ENCODE peak calls at places on chromosomes 4 and X, in four cellular contexts. One of them, this sample, is unnamed. For H3K4me1, the result is how much of the 10 kb centered on the place peaks cover.

GRCh38 chr4:140372607-140373327 is 679 bp upstream of the SCOC start:
- DNase-seq in endodermal cell: peak
- DNase-seq in tibial nerve: no peak
- DNase-seq in stomach: no peak
- DNase-seq in this sample: no peak

GRCh38 chr4:53075162-53075785 is 213.2 kb downstream of the RASL11B start:
- DNase-seq in endodermal cell: no peak
- DNase-seq in stomach: no peak
- DNase-seq in tibial nerve: no peak
- DNase-seq in this sample: no peak

GRCh38 chr4:80173387-80173786 is 23.9 kb upstream of the PRDM8 start:
- DNase-seq in stomach: no peak
- DNase-seq in endodermal cell: no peak
- DNase-seq in tibial nerve: no peak
- DNase-seq in this sample: no peak

GRCh38 chr4:120902925-120903324 is 19.6 kb downstream of the PRDM5 start:
- DNase-seq in stomach: no peak
- DNase-seq in tibial nerve: no peak
- DNase-seq in endodermal cell: no peak
- DNase-seq in this sample: no peak

GRCh38 chrX:47637546-47638195 is 7.9 kb upstream of the CFP start:
- DNase-seq in endodermal cell: peak
- DNase-seq in tibial nerve: no peak
- DNase-seq in stomach: peak
- DNase-seq in this sample: no peak

GRCh38 chrX:22800806-22801205 is 199.0 kb upstream of the DDX53 start:
- DNase-seq in endodermal cell: no peak
- DNase-seq in stomach: no peak
- DNase-seq in tibial nerve: no peak
- DNase-seq in this sample: no peak

GRCh38 chr4:8015512-8015911 is 75.9 kb upstream of the AFAP1 start:
- DNase-seq in endodermal cell: no peak
- DNase-seq in stomach: no peak
- DNase-seq in tibial nerve: peak
- DNase-seq in this sample: no peak

GRCh38 chr4:107689912-107690587 is 30.0 kb downstream of the PAPSS1 start:
- DNase-seq in tibial nerve: no peak
- DNase-seq in endodermal cell: no peak
- DNase-seq in stomach: no peak
- DNase-seq in this sample: no peak

GRCh38 chr4:184854673-184855072 is 28.9 kb upstream of the ACSL1 start:
- DNase-seq in tibial nerve: peak
- DNase-seq in stomach: no peak
- DNase-seq in endodermal cell: no peak
- DNase-seq in this sample: no peak

GRCh38 chr4:103074039-103074438 is 2.5 kb downstream of the SLC9B2 start:
- DNase-seq in tibial nerve: no peak
- DNase-seq in endodermal cell: no peak
- DNase-seq in stomach: no peak
- DNase-seq in this sample: no peak

GRCh38 chr4:153789741-153790651 is 1.1 kb upstream of the SFRP2 start:
- DNase-seq in tibial nerve: peak
- DNase-seq in endodermal cell: peak
- DNase-seq in stomach: no peak
- DNase-seq in this sample: no peak

GRCh38 chr4:158895797-158896442 is 127.1 kb downstream of the FNIP2 start:
- DNase-seq in endodermal cell: peak
- DNase-seq in stomach: peak
- DNase-seq in tibial nerve: no peak
- DNase-seq in this sample: no peak

GRCh38 chrX:87732133-87732532 is 214.5 kb downstream of the KLHL4 start:
- DNase-seq in tibial nerve: no peak
- DNase-seq in stomach: no peak
- DNase-seq in endodermal cell: no peak
- DNase-seq in this sample: no peak

GRCh38 chrX:73876897-73877296 is 313.9 kb downstream of the CHIC1 start:
- DNase-seq in endodermal cell: no peak
- DNase-seq in tibial nerve: no peak
- DNase-seq in stomach: no peak
- DNase-seq in this sample: no peak

GRCh38 chr4:187663076-187663475 is 332.5 kb upstream of the ZFP42 start:
- DNase-seq in tibial nerve: no peak
- DNase-seq in endodermal cell: no peak
- DNase-seq in stomach: no peak
- DNase-seq in this sample: no peak

GRCh38 chr4:47462799-47463234 is 685 bp downstream of the COMMD8 start:
- DNase-seq in stomach: no peak
- DNase-seq in tibial nerve: no peak
- DNase-seq in endodermal cell: no peak
- DNase-seq in this sample: no peak

GRCh38 chrX:38860106-38861013 is 59.1 kb downstream of the MID1IP1 start:
- DNase-seq in tibial nerve: no peak
- DNase-seq in endodermal cell: no peak
- DNase-seq in stomach: no peak
- DNase-seq in this sample: no peak

GRCh38 chr4:175435437-175435836 is 376.6 kb downstream of the GPM6A start:
- DNase-seq in stomach: no peak
- DNase-seq in tibial nerve: no peak
- DNase-seq in endodermal cell: no peak
- DNase-seq in this sample: no peak

GRCh38 chrX:134990475-134991473 is at the start of gene SMIM10:
- DNase-seq in stomach: peak
- DNase-seq in endodermal cell: peak
- DNase-seq in tibial nerve: peak
- DNase-seq in this sample: no peak

GRCh38 chrX:49754238-49754857 is 58.6 kb upstream of the PAGE1 start:
- DNase-seq in stomach: peak
- DNase-seq in tibial nerve: peak
- DNase-seq in endodermal cell: peak
- DNase-seq in this sample: no peak

GRCh38 chr4:46999584-46999983 is 6.2 kb upstream of the GABRA4 start:
- DNase-seq in tibial nerve: no peak
- DNase-seq in endodermal cell: no peak
- DNase-seq in stomach: no peak
- DNase-seq in this sample: no peak

GRCh38 chr4:128385683-128386304 is 98.2 kb upstream of the PGRMC2 start:
- DNase-seq in tibial nerve: no peak
- DNase-seq in stomach: no peak
- DNase-seq in endodermal cell: no peak
- DNase-seq in this sample: no peak

GRCh38 chr4:114364857-114365256 is 233.8 kb upstream of the UGT8 start:
- DNase-seq in tibial nerve: no peak
- DNase-seq in stomach: no peak
- DNase-seq in endodermal cell: peak
- DNase-seq in this sample: no peak

GRCh38 chr4:6938237-6938636 is 28.6 kb downstream of the TBC1D14 start:
- DNase-seq in tibial nerve: no peak
- DNase-seq in stomach: no peak
- DNase-seq in endodermal cell: no peak
- DNase-seq in this sample: no peak

GRCh38 chr4:162497564-162498167 is 333.9 kb upstream of the FSTL5 start:
- DNase-seq in stomach: no peak
- DNase-seq in tibial nerve: no peak
- DNase-seq in endodermal cell: no peak
- DNase-seq in this sample: no peak

DNA sequence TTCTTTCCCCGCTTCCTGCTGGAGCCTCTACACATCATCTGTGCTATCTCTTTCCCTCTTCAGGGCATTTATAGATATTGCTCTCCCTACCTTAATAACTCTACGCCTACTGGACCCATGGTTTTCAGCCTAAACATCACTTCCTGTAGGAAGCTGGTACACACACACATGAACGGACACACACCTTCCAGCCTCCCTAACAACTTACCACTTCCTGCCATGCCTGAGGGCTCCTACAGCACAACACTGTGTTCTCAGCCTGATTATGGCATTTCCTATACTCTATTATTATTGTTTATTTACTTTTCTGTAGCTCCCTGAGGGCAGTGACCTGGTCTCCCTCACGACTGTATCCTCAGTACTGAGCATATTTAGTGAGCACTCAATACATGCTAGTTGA is 163.6 kb upstream of the MAP3K15 start:
- DNase-seq in endodermal cell: no peak
- DNase-seq in stomach: no peak
- DNase-seq in tibial nerve: no peak
- DNase-seq in this sample: no peak
- H3K4me1 ChIP-seq in endodermal cell: under half
- H3K4me1 ChIP-seq in stomach: under half
- H3K4me1 ChIP-seq in tibial nerve: under half
- H3K4me1 ChIP-seq in this sample: under half

DNA sequence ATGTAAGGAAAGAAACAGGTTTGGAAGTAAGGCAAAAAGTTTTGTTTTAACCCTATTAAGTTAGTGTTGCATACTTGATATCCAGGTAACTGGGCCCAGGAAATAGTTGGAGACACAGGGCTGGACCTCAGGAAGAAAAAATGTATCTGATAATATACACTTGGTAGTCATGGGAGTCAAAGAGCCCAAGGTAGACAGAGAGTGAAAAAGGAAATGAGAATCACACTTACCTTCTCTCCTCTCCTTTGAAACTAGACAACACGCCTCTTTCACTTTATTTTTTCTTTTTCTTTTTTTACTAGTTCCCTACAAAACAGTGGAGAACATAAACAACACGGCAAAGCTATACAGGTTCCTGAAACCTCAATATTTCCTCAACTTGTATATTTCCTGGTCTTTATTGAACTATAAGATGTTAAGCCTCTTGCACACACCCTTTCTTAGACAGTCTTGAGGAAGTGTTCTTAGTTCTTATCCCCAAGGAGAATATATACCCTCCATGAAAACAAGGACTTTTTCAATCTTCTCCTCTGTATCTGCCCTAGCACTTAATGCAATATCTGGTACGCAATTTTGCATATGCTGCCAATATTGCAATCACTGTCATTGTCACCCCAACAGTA is 27.2 kb downstream of the SYTL4 start:
- DNase-seq in tibial nerve: no peak
- DNase-seq in stomach: no peak
- DNase-seq in endodermal cell: no peak
- DNase-seq in this sample: no peak
- H3K27ac ChIP-seq in tibial nerve: no peak
- H3K27ac ChIP-seq in stomach: no peak
- H3K27ac ChIP-seq in endodermal cell: no peak
- H3K27ac ChIP-seq in this sample: no peak

DNA sequence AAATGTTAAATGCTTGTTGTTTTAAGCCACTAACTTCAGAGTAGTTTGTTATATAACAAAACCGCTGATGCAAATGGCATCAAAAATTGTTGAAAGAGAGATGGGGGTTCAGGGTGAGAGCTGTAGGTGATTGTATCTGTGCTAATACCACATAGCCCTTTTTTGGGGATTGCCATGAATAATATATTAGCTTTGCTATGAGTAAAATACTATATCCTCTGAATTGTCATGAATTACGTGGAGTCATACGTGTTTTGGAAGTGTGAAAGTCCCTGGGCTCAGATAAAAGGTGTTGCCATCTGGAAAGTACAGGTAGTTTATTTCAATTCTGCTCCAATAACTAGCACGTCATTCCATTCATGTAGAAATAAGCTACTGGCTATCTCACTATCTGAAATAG is 30.6 kb downstream of the DYNLT3 start:
- DNase-seq in endodermal cell: no peak
- DNase-seq in stomach: no peak
- DNase-seq in tibial nerve: no peak
- DNase-seq in this sample: no peak
- H3K4me1 ChIP-seq in endodermal cell: under half
- H3K4me1 ChIP-seq in stomach: under half
- H3K4me1 ChIP-seq in tibial nerve: under half
- H3K4me1 ChIP-seq in this sample: under half

GRCh38 chr4:97500423-97500822 is 642.9 kb downstream of the STPG2 start:
- DNase-seq in tibial nerve: no peak
- DNase-seq in endodermal cell: no peak
- DNase-seq in stomach: no peak
- DNase-seq in this sample: no peak

GRCh38 chr4:97498875-97499274 is 644.4 kb downstream of the STPG2 start:
- DNase-seq in tibial nerve: no peak
- DNase-seq in stomach: no peak
- DNase-seq in endodermal cell: no peak
- DNase-seq in this sample: peak

GRCh38 chr4:97493815-97494518 is 649.3 kb downstream of the STPG2 start:
- DNase-seq in endodermal cell: no peak
- DNase-seq in stomach: no peak
- DNase-seq in tibial nerve: no peak
- DNase-seq in this sample: no peak

GRCh38 chr4:97491856-97492255 is 651.4 kb downstream of the STPG2 start:
- DNase-seq in stomach: no peak
- DNase-seq in tibial nerve: no peak
- DNase-seq in endodermal cell: no peak
- DNase-seq in this sample: no peak

GRCh38 chr4:97496298-97496873 is 646.9 kb downstream of the STPG2 start:
- DNase-seq in endodermal cell: no peak
- DNase-seq in stomach: no peak
- DNase-seq in tibial nerve: no peak
- DNase-seq in this sample: no peak
- H3K27ac ChIP-seq in endodermal cell: peak
- H3K27ac ChIP-seq in stomach: no peak
- H3K27ac ChIP-seq in tibial nerve: no peak
- H3K27ac ChIP-seq in this sample: peak

GRCh38 chrX:112738347-112739033 is 58.8 kb upstream of the LHFPL1 start:
- DNase-seq in stomach: no peak
- DNase-seq in endodermal cell: no peak
- DNase-seq in tibial nerve: no peak
- DNase-seq in this sample: no peak
- H3K4me1 ChIP-seq in stomach: under half
- H3K4me1 ChIP-seq in endodermal cell: under half
- H3K4me1 ChIP-seq in tibial nerve: under half
- H3K4me1 ChIP-seq in this sample: under half